ENCODE peak calls at places on chromosomes 13 and 19, in five cellular contexts. V is H9, R is H1, Y is mesenchymal stem cell, M is trophoblast cell. Q is an unnamed sample.

GRCh38 chr13:40061466-40062450 is 406.3 kb downstream of the COG6 start:
- DNase-seq in V (no peak), R (no peak), Y (no peak), M (no peak), Q (no peak)

GRCh38 chr19:33388231-33388816 is 14.8 kb downstream of the CEBPG start:
- DNase-seq in V (no peak), R (no peak), Y (no peak), M (no peak), Q (no peak)

GRCh38 chr19:3129112-3129511 is 6.7 kb upstream of the GNA15 start:
- DNase-seq in V (no peak), R (no peak), Y (peak), M (no peak), Q (no peak)

GRCh38 chr13:28678809-28679208 is 19.9 kb downstream of the POMP start:
- DNase-seq in V (no peak), R (no peak), Y (no peak), M (no peak), Q (no peak)

GRCh38 chr19:49779731-49780578 is 13.2 kb downstream of the AP2A1 start:
- DNase-seq in V (no peak), R (no peak), Y (no peak), M (no peak), Q (no peak)

GRCh38 chr13:34358811-34359513 is 541.0 kb downstream of the RFC3 start:
- DNase-seq in V (no peak), R (no peak), Y (peak), M (no peak), Q (no peak)

GRCh38 chr13:83211301-83211700 is 671.0 kb downstream of the SLITRK1 start:
- DNase-seq in V (no peak), R (no peak), Y (no peak), M (no peak), Q (no peak)

GRCh38 chr19:1052349-1052967 is 12.6 kb downstream of the ABCA7 start:
- DNase-seq in V (no peak), R (no peak), Y (no peak), M (no peak), Q (no peak)

GRCh38 chr13:111429064-111429558 is 108.7 kb downstream of the TEX29 start:
- DNase-seq in V (peak), R (no peak), Y (peak), M (peak), Q (peak)

GRCh38 chr19:43726736-43727592 is 11.1 kb downstream of the IRGC start:
- DNase-seq in V (no peak), R (no peak), Y (no peak), M (no peak), Q (no peak)

GRCh38 chr13:30845297-30846214 is 60.5 kb upstream of the MEDAG start:
- DNase-seq in V (no peak), R (no peak), Y (peak), M (no peak), Q (no peak)

GRCh38 chr13:91406619-91407018 is 8.2 kb downstream of the GPC5 start:
- DNase-seq in V (peak), R (peak), Y (peak), M (peak), Q (peak)

GRCh38 chr13:91313103-91313502 is 34.4 kb upstream of the MIR17HG start:
- DNase-seq in V (no peak), R (no peak), Y (peak), M (no peak), Q (no peak)

GRCh38 chr13:72586519-72586918 is 140.9 kb downstream of the MZT1 start:
- DNase-seq in V (no peak), R (no peak), Y (no peak), M (no peak), Q (no peak)

GRCh38 chr13:33497146-33497845 is 211.7 kb upstream of the STARD13 start:
- DNase-seq in V (no peak), R (no peak), Y (peak), M (no peak), Q (no peak)

GRCh38 chr13:112759834-112760233 is 70.0 kb downstream of the ATP11A start:
- DNase-seq in V (no peak), R (no peak), Y (no peak), M (no peak), Q (no peak)

GRCh38 chr19:2243274-2244121 is 5.6 kb upstream of the AMH start:
- DNase-seq in V (no peak), R (no peak), Y (no peak), M (no peak), Q (no peak)

GRCh38 chr13:86581711-86582110 is 782.5 kb upstream of the SLITRK6 start:
- DNase-seq in V (no peak), R (no peak), Y (peak), M (no peak), Q (no peak)

GRCh38 chr13:88014527-88014926 is 343.4 kb downstream of the SLITRK5 start:
- DNase-seq in V (no peak), R (no peak), Y (no peak), M (no peak), Q (no peak)

GRCh38 chr19:15299568-15300409 is 32.5 kb downstream of the BRD4 start:
- DNase-seq in V (no peak), R (no peak), Y (peak), M (peak), Q (no peak)

GRCh38 chr13:52879950-52880650 is 31.7 kb upstream of the PCDH8 start:
- DNase-seq in V (peak), R (peak), Y (no peak), M (no peak), Q (no peak)

GRCh38 chr13:60759499-60759898 is 362.5 kb downstream of the TDRD3 start:
- DNase-seq in V (no peak), R (no peak), Y (no peak), M (no peak), Q (peak)

GRCh38 chr19:19280561-19280960 is 7.5 kb upstream of the TM6SF2 start:
- DNase-seq in V (no peak), R (no peak), Y (no peak), M (no peak), Q (no peak)

GRCh38 chr13:103539265-103539664 is 473.0 kb upstream of the SLC10A2 start:
- DNase-seq in V (peak), R (no peak), Y (no peak), M (no peak), Q (peak)

GRCh38 chr13:45775401-45775963 is 73.4 kb downstream of the CBY2 start:
- DNase-seq in V (no peak), R (no peak), Y (no peak), M (no peak), Q (no peak)

GRCh38 chr13:72959643-72960042 is 99.2 kb upstream of the KLF5 start:
- DNase-seq in V (no peak), R (no peak), Y (no peak), M (no peak), Q (no peak)

GRCh38 chr13:20796791-20797513 is 23.2 kb upstream of the EEF1AKMT1 start:
- DNase-seq in V (no peak), R (no peak), Y (peak), M (no peak), Q (no peak)

GRCh38 chr13:69959041-69959440 is 148.6 kb upstream of the ATXN8OS start:
- DNase-seq in V (no peak), R (no peak), Y (peak), M (peak), Q (no peak)

GRCh38 chr13:28099396-28100148 is 804 bp downstream of the FLT3 start:
- DNase-seq in V (no peak), R (no peak), Y (no peak), M (no peak), Q (peak)

GRCh38 chr19:34707661-34708060 is 26.4 kb upstream of the ZNF181 start:
- DNase-seq in V (no peak), R (no peak), Y (no peak), M (no peak), Q (no peak)

GRCh38 chr19:45809643-45810159 is 5.4 kb downstream of the RSPH6A start:
- DNase-seq in V (peak), R (no peak), Y (peak), M (no peak), Q (no peak)

GRCh38 chr19:46373573-46374359 is 26.9 kb downstream of the PPP5C start:
- DNase-seq in V (peak), R (peak), Y (peak), M (peak), Q (peak)

GRCh38 chr19:49378501-49378900 is 9.5 kb upstream of the KASH5 start:
- DNase-seq in V (no peak), R (no peak), Y (no peak), M (no peak), Q (no peak)

GRCh38 chr19:1252818-1253513 is 4.6 kb downstream of the MIDN start:
- DNase-seq in V (no peak), R (no peak), Y (peak), M (peak), Q (no peak)

GRCh38 chr19:10205636-10206035 is 10.9 kb upstream of the DNMT1 start:
- DNase-seq in V (no peak), R (no peak), Y (no peak), M (peak), Q (no peak)

GRCh38 chr19:2034729-2035589 is 16.1 kb downstream of the MKNK2 start:
- DNase-seq in V (peak), R (peak), Y (peak), M (peak), Q (no peak)

GRCh38 chr13:107170270-107170931 is 602.5 kb upstream of the ARGLU1 start:
- DNase-seq in V (no peak), R (no peak), Y (no peak), M (no peak), Q (no peak)

DNA sequence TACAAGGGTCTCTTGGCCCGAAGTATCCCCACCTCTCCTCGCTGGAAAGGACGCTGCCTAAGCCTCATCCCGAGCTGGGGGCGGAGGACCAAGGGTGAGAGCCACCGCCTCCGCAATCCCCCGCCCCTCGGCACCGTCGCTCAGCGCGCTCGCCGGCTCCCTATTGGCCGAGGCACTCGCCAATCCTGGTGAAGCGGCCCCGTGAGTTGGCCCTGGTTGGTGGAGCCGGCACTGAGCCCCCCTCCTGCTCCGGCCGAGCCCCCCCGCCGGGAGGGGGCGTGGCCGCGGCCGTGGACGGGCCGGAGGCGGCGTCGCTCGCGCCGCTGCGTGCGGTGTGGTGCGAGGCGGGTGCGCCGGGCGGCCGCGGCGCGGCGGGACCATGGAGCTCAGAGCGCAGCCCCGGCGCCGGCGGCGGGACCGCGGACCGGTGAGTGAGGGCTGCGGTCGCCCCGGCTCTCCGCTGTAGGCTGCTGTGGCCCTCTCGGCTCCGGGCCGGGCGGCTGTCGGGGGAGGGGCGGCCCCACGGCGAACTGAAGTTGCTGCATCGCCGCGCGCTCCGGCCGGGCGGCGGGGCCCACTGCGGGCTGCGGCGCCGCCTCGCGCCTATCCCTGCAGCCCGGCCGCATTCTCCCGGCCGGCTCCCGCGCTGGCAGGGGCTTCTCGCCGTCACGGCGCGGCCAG is at the start of gene WASF3:
- DNase-seq in V (peak), R (peak), Y (peak), M (peak), Q (peak)
- H2BK12ac ChIP-seq in V (no peak), R (no peak), Y (peak), M (no peak), Q (no peak)

GRCh38 chr13:74529968-74530367 is 395.8 kb upstream of the KLF12 start:
- DNase-seq in V (no peak), R (no peak), Y (no peak), M (no peak), Q (no peak)
- H2BK12ac ChIP-seq in V (no peak), R (no peak), Y (no peak), M (no peak), Q (no peak)

DNA sequence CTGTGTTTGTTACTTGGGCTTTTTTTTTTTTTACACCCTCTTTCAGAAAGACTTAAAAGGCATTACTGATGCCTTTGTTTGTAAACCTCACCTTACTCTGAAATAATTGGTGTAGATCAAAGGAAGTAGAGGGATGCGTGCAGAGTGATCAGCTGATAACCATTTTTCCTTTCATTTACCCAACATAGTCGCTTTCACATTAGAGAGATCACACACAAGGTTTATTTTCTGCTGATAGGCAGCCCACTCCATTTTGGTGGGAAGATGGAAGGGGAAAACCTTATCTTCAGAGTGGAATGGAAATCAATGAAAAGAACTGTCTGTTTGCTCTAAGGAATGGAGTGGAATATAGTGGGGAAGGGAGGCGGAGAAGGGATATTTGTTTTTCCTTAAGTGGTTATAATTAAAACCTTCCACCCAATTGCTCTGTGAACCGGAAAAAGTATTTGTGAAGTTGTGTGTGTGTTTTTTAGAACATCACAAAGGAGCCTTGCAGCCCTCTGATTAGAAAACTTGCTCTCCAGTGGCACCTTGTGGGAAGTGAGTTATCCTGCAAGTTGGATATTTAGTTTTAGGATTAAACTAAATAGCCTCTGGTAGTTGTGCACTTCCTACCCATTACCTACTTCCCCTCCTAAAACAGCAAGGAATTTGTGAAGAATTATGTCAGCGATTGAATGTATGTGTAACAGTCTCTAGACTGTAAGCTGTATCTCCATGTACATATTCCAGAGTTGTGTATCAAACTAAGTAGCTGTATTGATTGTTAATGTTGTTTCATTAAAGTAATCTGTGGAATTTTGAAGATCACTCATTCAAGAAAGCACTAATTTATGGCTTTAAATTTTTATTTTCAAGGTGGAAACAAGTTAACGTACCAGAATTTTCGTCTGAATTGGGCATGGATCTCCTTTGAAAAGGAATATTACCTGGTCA is 76.8 kb downstream of the FREM2 start:
- DNase-seq in V (peak), R (peak), Y (peak), M (peak), Q (peak)
- H2BK12ac ChIP-seq in V (no peak), R (no peak), Y (no peak), M (no peak), Q (no peak)

DNA sequence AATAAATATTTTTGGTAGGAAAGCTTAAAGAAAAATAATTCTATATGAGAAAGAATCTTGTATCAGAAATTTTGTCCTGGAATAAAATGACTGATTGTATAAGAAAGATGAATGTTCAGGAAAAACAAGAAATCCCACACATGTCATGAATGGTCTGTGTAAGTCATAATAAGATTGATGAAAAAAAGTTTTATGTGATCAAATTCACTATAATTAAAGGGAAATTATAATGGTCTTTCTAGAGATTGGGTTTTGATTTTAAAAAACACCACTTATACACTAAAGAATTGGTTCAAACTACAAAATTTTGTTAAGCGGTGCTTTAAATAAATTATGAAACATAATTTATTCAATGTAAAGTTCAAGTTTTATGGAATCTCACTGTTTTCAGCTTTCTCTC is 7.2 kb upstream of the ZNF841 start:
- DNase-seq in V (no peak), R (no peak), Y (no peak), M (no peak), Q (no peak)
- H2BK12ac ChIP-seq in V (no peak), R (no peak), Y (no peak), M (no peak), Q (no peak)

GRCh38 chr13:42807866-42808265 is 26.5 kb downstream of the FAM216B start:
- DNase-seq in V (no peak), R (no peak), Y (peak), M (no peak), Q (no peak)
- H2BK12ac ChIP-seq in V (no peak), R (no peak), Y (peak), M (no peak), Q (no peak)

DNA sequence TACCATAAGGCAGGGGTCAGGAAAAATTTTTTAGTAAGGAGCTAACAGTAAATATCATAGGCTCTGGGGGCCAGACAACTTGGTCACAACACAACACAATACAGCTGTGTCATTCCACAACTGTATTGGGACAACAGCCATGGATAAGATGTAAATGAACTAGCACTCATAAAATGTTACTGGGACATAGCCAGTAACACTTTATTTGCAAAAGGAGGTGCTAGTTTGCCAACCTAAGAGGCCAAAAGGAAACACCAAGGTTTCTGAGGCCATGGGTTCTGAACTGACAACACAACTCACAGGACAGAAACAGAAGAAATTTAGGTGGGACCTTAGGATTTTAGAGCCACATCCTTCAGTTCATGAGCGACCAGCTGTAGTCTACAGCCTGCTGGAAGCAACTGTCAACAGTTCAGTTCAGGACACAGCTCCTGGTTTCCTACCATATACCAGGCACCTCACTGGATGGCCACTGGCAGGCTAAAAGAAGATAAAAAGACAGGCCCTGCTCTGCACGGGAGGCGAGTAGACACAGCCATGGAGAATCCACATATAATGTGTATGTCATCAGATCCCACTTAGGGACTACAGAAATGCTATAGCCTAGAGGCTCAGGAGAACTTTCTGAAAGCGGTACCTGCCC is 23.9 kb downstream of the DZIP1 start:
- DNase-seq in V (no peak), R (no peak), Y (no peak), M (no peak), Q (no peak)
- H2BK12ac ChIP-seq in V (no peak), R (no peak), Y (no peak), M (no peak), Q (no peak)

GRCh38 chr19:39916851-39917396 is 17.5 kb downstream of the FCGBP start:
- DNase-seq in V (no peak), R (no peak), Y (no peak), M (no peak), Q (no peak)
- H2BK12ac ChIP-seq in V (no peak), R (no peak), Y (no peak), M (no peak), Q (no peak)

GRCh38 chr19:30162718-30163117 is 209.5 kb upstream of the ZNF536 start:
- DNase-seq in V (no peak), R (no peak), Y (no peak), M (no peak), Q (no peak)

GRCh38 chr19:30161770-30162169 is 210.4 kb upstream of the ZNF536 start:
- DNase-seq in V (no peak), R (no peak), Y (no peak), M (no peak), Q (no peak)

GRCh38 chr19:30159636-30160035 is 212.5 kb upstream of the ZNF536 start:
- DNase-seq in V (no peak), R (no peak), Y (no peak), M (no peak), Q (no peak)

GRCh38 chr19:30160426-30160825 is 211.8 kb upstream of the ZNF536 start:
- DNase-seq in V (no peak), R (no peak), Y (no peak), M (no peak), Q (no peak)

GRCh38 chr19:30160996-30161655 is 211.1 kb upstream of the ZNF536 start:
- DNase-seq in V (no peak), R (no peak), Y (no peak), M (no peak), Q (no peak)
- H2BK12ac ChIP-seq in V (no peak), R (no peak), Y (no peak), M (no peak), Q (no peak)

GRCh38 chr13:37457594-37457993 is 141.0 kb downstream of the POSTN start:
- DNase-seq in V (no peak), R (no peak), Y (no peak), M (no peak), Q (no peak)
- H2BK12ac ChIP-seq in V (no peak), R (no peak), Y (no peak), M (no peak), Q (no peak)

Q was measured in neuronal stem cell.